ENCODE peak calls at places on chromosomes 16 and 17, in seven cellular contexts. One of them, this sample, is unnamed.

GRCh38 chr16:85006639-85007038 is 4.7 kb downstream of the ZDHHC7 start:
- DNase-seq in NCI-H1930: no peak
- DNase-seq in fibroblast of villous mesenchyme: peak
- DNase-seq in activated naive CD4-positive, alpha-beta T cell: no peak
- DNase-seq in lung microvascular endothelial cell: no peak
- DNase-seq in H54: no peak
- DNase-seq in nucleus accumbens: no peak
- DNase-seq in this sample: no peak

GRCh38 chr16:23521965-23522364 is 11.7 kb upstream of the GGA2 start:
- DNase-seq in fibroblast of villous mesenchyme: no peak
- DNase-seq in lung microvascular endothelial cell: no peak
- DNase-seq in H54: no peak
- DNase-seq in NCI-H1930: no peak
- DNase-seq in activated naive CD4-positive, alpha-beta T cell: no peak
- DNase-seq in nucleus accumbens: no peak
- DNase-seq in this sample: no peak

GRCh38 chr17:34579979-34580684 is 750 bp downstream of the TMEM132E start:
- DNase-seq in activated naive CD4-positive, alpha-beta T cell: no peak
- DNase-seq in lung microvascular endothelial cell: peak
- DNase-seq in nucleus accumbens: peak
- DNase-seq in H54: no peak
- DNase-seq in NCI-H1930: no peak
- DNase-seq in fibroblast of villous mesenchyme: peak
- DNase-seq in this sample: no peak

GRCh38 chr16:8675183-8676159 is 1.1 kb downstream of the ABAT start:
- DNase-seq in lung microvascular endothelial cell: no peak
- DNase-seq in fibroblast of villous mesenchyme: no peak
- DNase-seq in activated naive CD4-positive, alpha-beta T cell: no peak
- DNase-seq in nucleus accumbens: peak
- DNase-seq in H54: no peak
- DNase-seq in NCI-H1930: no peak
- DNase-seq in this sample: no peak

GRCh38 chr16:81956213-81956948 is 54.9 kb downstream of the SDR42E1 start:
- DNase-seq in fibroblast of villous mesenchyme: peak
- DNase-seq in activated naive CD4-positive, alpha-beta T cell: no peak
- DNase-seq in nucleus accumbens: no peak
- DNase-seq in NCI-H1930: no peak
- DNase-seq in H54: no peak
- DNase-seq in lung microvascular endothelial cell: no peak
- DNase-seq in this sample: no peak

GRCh38 chr16:11676799-11677198 is 8.5 kb downstream of the SNN start:
- DNase-seq in activated naive CD4-positive, alpha-beta T cell: no peak
- DNase-seq in fibroblast of villous mesenchyme: no peak
- DNase-seq in nucleus accumbens: no peak
- DNase-seq in H54: no peak
- DNase-seq in NCI-H1930: no peak
- DNase-seq in lung microvascular endothelial cell: no peak
- DNase-seq in this sample: no peak

GRCh38 chr16:69105501-69106361 is at the start of gene HAS3:
- DNase-seq in lung microvascular endothelial cell: peak
- DNase-seq in nucleus accumbens: peak
- DNase-seq in fibroblast of villous mesenchyme: peak
- DNase-seq in H54: peak
- DNase-seq in NCI-H1930: peak
- DNase-seq in activated naive CD4-positive, alpha-beta T cell: no peak
- DNase-seq in this sample: no peak

GRCh38 chr16:2319606-2320005 is 20.9 kb downstream of the ABCA3 start:
- DNase-seq in lung microvascular endothelial cell: no peak
- DNase-seq in fibroblast of villous mesenchyme: no peak
- DNase-seq in H54: no peak
- DNase-seq in activated naive CD4-positive, alpha-beta T cell: no peak
- DNase-seq in nucleus accumbens: no peak
- DNase-seq in NCI-H1930: no peak
- DNase-seq in this sample: no peak

GRCh38 chr17:22202702-22203101 is 510.4 kb downstream of the KCNJ18 start:
- DNase-seq in activated naive CD4-positive, alpha-beta T cell: no peak
- DNase-seq in H54: no peak
- DNase-seq in nucleus accumbens: no peak
- DNase-seq in NCI-H1930: no peak
- DNase-seq in fibroblast of villous mesenchyme: no peak
- DNase-seq in lung microvascular endothelial cell: no peak
- DNase-seq in this sample: no peak

GRCh38 chr17:57811633-57812280 is 38.1 kb downstream of the MRPS23 start:
- DNase-seq in lung microvascular endothelial cell: no peak
- DNase-seq in fibroblast of villous mesenchyme: no peak
- DNase-seq in H54: no peak
- DNase-seq in NCI-H1930: no peak
- DNase-seq in activated naive CD4-positive, alpha-beta T cell: no peak
- DNase-seq in nucleus accumbens: no peak
- DNase-seq in this sample: no peak

GRCh38 chr17:73030995-73031394 is 61.5 kb downstream of the SLC39A11 start:
- DNase-seq in activated naive CD4-positive, alpha-beta T cell: no peak
- DNase-seq in nucleus accumbens: no peak
- DNase-seq in lung microvascular endothelial cell: no peak
- DNase-seq in NCI-H1930: no peak
- DNase-seq in H54: no peak
- DNase-seq in fibroblast of villous mesenchyme: no peak
- DNase-seq in this sample: no peak

This sample was measured in NCI-H460.